ENCODE peak calls at places on chromosomes 6 and 20, in six cellular contexts. O is astrocyte, T is RWPE1, V is progenitor cell of endocrine pancreas, F is WTC11, C is epithelial cell of esophagus. S is an unnamed sample.

GRCh38 chr20:34558320-34559202 is at the start of gene MAP1LC3A:
- DNase-seq in T (peak; percentile 99), C (peak; percentile 95), V (peak; percentile 98), F (peak; percentile 95), O (peak; percentile 92), S (peak; percentile 96)

GRCh38 chr6:44667668-44668390 is 280.3 kb downstream of the CDC5L start:
- DNase-seq in C (no peak), V (peak; percentile 17), T (no peak), O (no peak), F (peak; percentile 68), S (no peak)

GRCh38 chr6:166008441-166009369 is 158.9 kb downstream of the TBXT start:
- DNase-seq in F (peak; percentile 50), V (peak; percentile 30), C (no peak), O (peak; percentile 70), T (no peak), S (no peak)

GRCh38 chr6:21441386-21441785 is 152.2 kb upstream of the SOX4 start:
- DNase-seq in V (no peak), O (peak; percentile 57), F (no peak), C (peak; percentile 70), T (peak; percentile 10), S (no peak)

GRCh38 chr20:26295006-26295405 is 598.4 kb upstream of the ZNF337 start:
- DNase-seq in C (no peak), V (no peak), O (no peak), T (no peak), F (no peak), S (no peak)

GRCh38 chr6:26593278-26594127 is 3.2 kb upstream of the ABT1 start:
- DNase-seq in T (no peak), C (no peak), O (no peak), F (peak; percentile 59), V (no peak), S (no peak)

GRCh38 chr6:162999575-163000285 is 272.0 kb downstream of the PACRG start:
- DNase-seq in F (no peak), V (no peak), T (peak; percentile 38), C (peak; percentile 2), O (peak; percentile 92), S (no peak)

GRCh38 chr6:42451595-42452170 is at the start of gene TRERF1:
- DNase-seq in V (peak; percentile 33), C (peak; percentile 83), O (peak; percentile 64), T (peak; percentile 89), F (peak; percentile 87), S (peak; percentile 58)

GRCh38 chr6:66568271-66568670 is 861.2 kb upstream of the EYS start:
- DNase-seq in V (no peak), F (no peak), T (no peak), O (no peak), C (no peak), S (no peak)

GRCh38 chr20:17823382-17824144 is 123.8 kb downstream of the BANF2 start:
- DNase-seq in O (no peak), T (no peak), F (no peak), V (no peak), C (no peak), S (no peak)

GRCh38 chr6:41200296-41200900 is 551 bp downstream of the TREML2 start:
- DNase-seq in V (no peak), F (no peak), C (no peak), T (no peak), O (no peak), S (peak; percentile 70)

GRCh38 chr6:139249387-139249786 is 42.4 kb downstream of the TXLNB start:
- DNase-seq in V (no peak), T (no peak), O (no peak), F (no peak), C (no peak), S (no peak)

DNA sequence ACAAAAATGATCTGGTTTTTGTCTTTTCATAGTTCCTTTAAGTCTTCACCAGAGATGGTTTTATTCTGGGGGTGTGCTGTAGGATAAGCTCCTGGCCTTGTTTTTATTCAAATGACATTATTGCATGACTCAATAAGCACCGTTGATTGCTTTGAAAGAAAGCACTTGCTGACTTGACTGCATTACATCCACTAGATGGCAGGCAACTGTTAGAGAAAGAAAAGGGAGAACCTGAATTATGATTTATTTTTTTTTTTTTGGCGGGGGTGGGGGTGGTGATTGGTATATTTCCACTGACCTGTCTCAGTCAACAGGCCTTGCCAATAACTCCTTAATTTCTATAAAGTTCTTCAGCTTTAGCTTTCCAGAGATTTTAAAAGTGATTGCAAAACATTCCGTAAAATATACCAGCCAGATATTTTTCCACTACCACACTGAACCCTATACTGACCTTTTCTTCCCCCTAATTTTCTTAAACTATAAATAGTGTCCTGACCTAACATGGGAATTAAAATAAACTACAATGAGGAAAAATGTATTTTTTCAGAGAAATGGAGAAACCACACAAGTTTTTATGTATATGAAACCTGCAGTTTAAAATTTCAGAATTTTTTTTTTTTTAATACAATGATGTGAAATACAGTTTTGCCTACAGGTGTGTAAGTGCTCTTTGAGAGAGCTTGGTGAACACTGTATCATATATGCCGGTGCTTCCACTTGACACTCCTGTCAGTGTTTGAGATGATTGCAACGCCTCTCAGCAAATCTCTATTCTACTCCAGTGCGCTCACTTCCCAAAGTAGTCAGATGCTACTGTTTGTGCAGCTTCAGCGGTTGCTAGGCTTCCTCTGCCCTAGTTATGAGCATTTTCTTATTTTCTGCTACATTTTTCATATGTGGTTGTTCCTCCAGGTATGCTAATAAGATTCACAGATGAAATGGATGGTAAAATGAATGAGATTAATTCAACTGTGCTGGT is 274.3 kb downstream of the CD109 start:
- DNase-seq in O (peak; percentile 45), C (peak; percentile 73), F (no peak), V (no peak), T (peak; percentile 57), S (no peak)
- TF ChIP-seq CTCF in O (peak; percentile 76), C (peak; percentile 75), F (peak; percentile 37), V (peak; percentile 74), T (peak; percentile 86), S (no peak)

GRCh38 chr20:9177278-9177677 is 108.4 kb downstream of the PLCB4 start:
- DNase-seq in V (no peak), T (no peak), F (no peak), C (no peak), O (no peak), S (no peak)

GRCh38 chr20:9169409-9169808 is 100.5 kb downstream of the PLCB4 start:
- DNase-seq in C (no peak), T (no peak), V (no peak), F (no peak), O (no peak), S (no peak)

GRCh38 chr20:9172908-9173307 is 104.0 kb downstream of the PLCB4 start:
- DNase-seq in T (no peak), O (peak; percentile 35), C (peak; percentile 16), V (no peak), F (no peak), S (no peak)
- TF ChIP-seq CTCF in T (no peak), O (no peak), C (no peak), V (no peak), F (no peak), S (no peak)

GRCh38 chr20:62427172-62428007 is at the start of gene RBBP8NL:
- DNase-seq in O (no peak), V (peak; percentile 95), C (peak; percentile 98), F (peak; percentile 86), T (peak; percentile 93), S (no peak)
- TF ChIP-seq CTCF in O (no peak), V (peak; percentile 54), C (peak; percentile 72), F (no peak), T (no peak), S (no peak)

GRCh38 chr20:62540504-62540903 is 64.7 kb upstream of the GATA5 start:
- DNase-seq in O (no peak), C (no peak), T (no peak), F (peak; percentile 34), V (no peak), S (no peak)
- TF ChIP-seq CTCF in O (no peak), C (no peak), T (no peak), F (peak; percentile 19), V (no peak), S (no peak)

DNA sequence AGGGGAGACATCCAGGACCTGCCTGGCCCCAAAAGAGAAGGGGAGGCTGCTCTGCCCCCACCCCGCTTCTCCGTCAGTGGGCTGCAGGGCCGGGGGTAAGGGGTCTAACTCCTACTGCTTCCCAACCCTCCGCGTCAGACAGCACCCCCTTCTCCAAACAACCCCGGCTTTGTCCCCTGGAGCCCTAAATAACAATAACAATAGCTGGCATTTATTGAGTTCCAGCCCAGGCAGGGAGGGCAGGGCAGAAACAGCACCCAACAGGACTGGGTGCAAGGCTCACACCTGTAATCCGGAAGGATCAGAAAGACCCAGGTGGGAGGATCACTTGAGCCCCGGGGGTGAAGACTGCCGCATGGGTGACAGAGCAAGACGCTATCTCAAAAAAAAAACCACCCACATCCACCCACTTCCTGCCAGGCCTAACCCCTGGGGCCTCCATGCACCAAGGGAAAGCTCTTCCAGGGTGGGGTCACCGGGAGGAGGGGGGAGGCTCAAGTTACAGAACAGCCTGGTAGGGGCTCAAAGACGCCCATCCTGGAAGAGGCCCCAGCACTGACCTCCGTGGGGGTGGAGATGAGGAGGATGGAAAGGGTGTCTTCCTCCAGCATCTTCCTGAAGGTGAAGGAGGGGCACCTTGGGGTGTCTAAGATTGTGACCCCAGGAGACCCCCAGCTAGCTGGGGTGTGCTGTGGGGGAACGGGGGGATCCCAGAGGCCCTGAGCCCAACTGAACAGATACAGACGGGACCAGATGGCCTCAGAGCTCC is 1.3 kb upstream of the FNDC11 start:
- DNase-seq in F (no peak), V (no peak), C (peak; percentile 42), T (no peak), O (no peak), S (no peak)
- TF ChIP-seq CTCF in F (no peak), V (no peak), C (no peak), T (no peak), O (no peak), S (no peak)

DNA sequence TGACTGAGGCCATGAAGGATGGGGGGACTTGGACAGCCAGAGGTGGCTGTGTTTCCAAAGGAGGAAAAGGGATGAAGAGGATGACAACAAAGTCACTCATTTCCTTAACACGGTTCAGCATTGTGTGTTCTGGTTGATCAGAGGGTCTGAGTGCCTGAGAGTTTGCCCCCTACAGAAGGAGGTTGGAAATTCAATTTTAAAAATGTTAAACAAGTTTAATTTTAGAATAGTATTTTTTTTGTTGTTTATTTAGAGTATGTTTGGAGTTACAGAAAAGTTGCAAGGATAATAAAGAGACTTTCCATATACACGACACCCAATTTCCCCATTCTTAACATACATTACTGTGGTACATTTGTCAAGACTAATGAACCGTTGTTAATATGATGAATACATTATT is 10.3 kb upstream of the VAPB start:
- DNase-seq in C (no peak), F (no peak), V (no peak), O (no peak), T (no peak), S (no peak)
- TF ChIP-seq CTCF in C (no peak), F (no peak), V (no peak), O (no peak), T (no peak), S (no peak)

DNA sequence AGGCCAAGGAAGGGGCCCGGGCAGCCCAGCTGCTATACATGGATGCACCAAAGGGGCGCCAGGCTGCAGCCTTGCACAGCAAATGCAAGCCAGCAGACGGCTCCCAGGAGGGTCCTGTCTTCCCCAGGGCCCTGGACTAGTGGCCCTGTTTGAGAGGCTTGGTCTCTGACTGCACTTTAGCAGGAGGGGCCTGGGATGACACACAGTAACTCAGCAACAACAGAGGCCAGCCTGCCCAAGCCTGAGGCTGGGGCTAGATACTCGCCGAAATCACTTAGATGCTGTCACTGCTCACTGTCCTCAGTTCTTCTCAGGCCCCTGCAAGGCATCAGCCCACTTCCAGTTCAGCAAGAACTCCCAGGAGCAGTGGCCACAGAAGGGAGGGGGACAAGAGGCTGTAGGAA is 73.5 kb downstream of the TRAM2 start:
- DNase-seq in C (peak; percentile 75), F (peak; percentile 68), T (peak; percentile 15), O (no peak), V (no peak), S (no peak)
- TF ChIP-seq CTCF in C (peak; percentile 20), F (no peak), T (no peak), O (peak; percentile 23), V (no peak), S (no peak)